ENCODE peak calls at places on chromosomes 7 and 10, in six cellular contexts. X is psoas muscle, T is GM12891, B is Kasumi-1, A is Right ventricle myocardium superior, D is T-helper 9 cell. U is an unnamed sample.

GRCh38 chr7:90181485-90181884 is 27.2 kb downstream of the STEAP1 start:
- DNase-seq in T (no peak), X (no peak), A (no peak), D (no peak), B (no peak), U (no peak)

GRCh38 chr10:124598773-124599587 is 137.4 kb downstream of the LHPP start:
- DNase-seq in A (peak), B (no peak), D (no peak), T (no peak), X (peak), U (no peak)

GRCh38 chr10:124626759-124627380 is 117.3 kb downstream of the FAM53B start:
- DNase-seq in D (no peak), T (no peak), B (no peak), A (no peak), X (no peak), U (no peak)

GRCh38 chr10:7230956-7231355 is 179.9 kb downstream of the SFMBT2 start:
- DNase-seq in B (no peak), D (no peak), A (no peak), T (no peak), X (no peak), U (no peak)

GRCh38 chr7:17095001-17095574 is 203.4 kb upstream of the AHR start:
- DNase-seq in B (no peak), X (no peak), A (peak), D (no peak), T (no peak), U (peak)

GRCh38 chr10:69092959-69093850 is 5.3 kb downstream of the SRGN start:
- DNase-seq in X (peak), T (no peak), D (peak), B (peak), A (peak), U (peak)

GRCh38 chr7:55571534-55572377 is 546 bp downstream of the VOPP1 start:
- DNase-seq in D (peak), A (peak), X (peak), B (peak), T (no peak), U (peak)

GRCh38 chr10:73094249-73094850 is 2.3 kb downstream of the P4HA1 start:
- DNase-seq in T (no peak), X (no peak), A (no peak), D (no peak), B (no peak), U (no peak)

GRCh38 chr10:71999360-72000072 is 35.3 kb downstream of the CHST3 start:
- DNase-seq in X (peak), T (no peak), A (peak), D (no peak), B (no peak), U (peak)

GRCh38 chr7:101308245-101309085 is 13.1 kb downstream of the IFT22 start:
- DNase-seq in B (peak), X (no peak), A (peak), D (peak), T (no peak), U (peak)

GRCh38 chr7:15764010-15764409 is 77.5 kb upstream of the MEOX2 start:
- DNase-seq in T (no peak), D (no peak), X (no peak), B (no peak), A (no peak), U (no peak)

GRCh38 chr10:71331736-71332135 is 12.7 kb downstream of the SLC29A3 start:
- DNase-seq in B (no peak), T (no peak), X (no peak), A (peak), D (no peak), U (no peak)

GRCh38 chr10:12512292-12513002 is 163.1 kb downstream of the CAMK1D start:
- DNase-seq in B (no peak), X (no peak), D (no peak), T (no peak), A (no peak), U (no peak)

GRCh38 chr7:53383131-53383530 is 347.7 kb downstream of the POM121L12 start:
- DNase-seq in T (no peak), B (no peak), D (no peak), A (no peak), X (no peak), U (no peak)

GRCh38 chr7:64883113-64883905 is 19.8 kb upstream of the ZNF273 start:
- DNase-seq in A (no peak), X (no peak), B (no peak), D (no peak), T (no peak), U (no peak)

GRCh38 chr7:96778263-96778662 is 68.6 kb upstream of the SEM1 start:
- DNase-seq in T (no peak), D (no peak), B (no peak), A (no peak), X (no peak), U (no peak)

GRCh38 chr10:100615911-100616310 is 80.2 kb downstream of the HIF1AN start:
- DNase-seq in X (no peak), A (no peak), T (no peak), D (no peak), B (no peak), U (no peak)

GRCh38 chr10:62250594-62251198 is 17.9 kb downstream of the RTKN2 start:
- DNase-seq in X (no peak), D (no peak), A (no peak), B (no peak), T (no peak), U (no peak)